ENCODE peak calls at places on chromosomes 13 and 19, in four cellular contexts. U is HT-29, P is hippocampal formation, I is T-helper 17 cell. R is an unnamed sample.

GRCh38 chr19:48607359-48607755 is 815 bp downstream of the SPACA4 start:
- DNase-seq in I (no peak), U (no peak), P (no peak), R (no peak)

GRCh38 chr19:33440682-33441081 is 67.2 kb downstream of the CEBPG start:
- DNase-seq in P (no peak), U (no peak), I (no peak), R (no peak)

GRCh38 chr19:29724102-29724641 is 9.1 kb upstream of the C19orf12 start:
- DNase-seq in I (no peak), P (no peak), U (no peak), R (peak; percentile 27)

GRCh38 chr19:23002690-23003422 is at the start of gene ZNF728:
- DNase-seq in I (no peak), U (no peak), P (peak; percentile 0), R (no peak)

GRCh38 chr19:41265376-41266153 is 1.4 kb downstream of the HNRNPUL1 start:
- DNase-seq in P (no peak), I (no peak), U (peak; percentile 69), R (peak; percentile 61)

GRCh38 chr19:37655689-37656491 is 625 bp upstream of the ZFP30 start:
- DNase-seq in P (peak; percentile 82), I (peak; percentile 67), U (no peak), R (peak; percentile 98)

GRCh38 chr13:30002577-30002976 is 152.2 kb upstream of the UBL3 start:
- DNase-seq in I (no peak), U (no peak), P (no peak), R (peak; percentile 11)

GRCh38 chr13:113110048-113110851 is 4.7 kb downstream of the F7 start:
- DNase-seq in I (peak; percentile 10), U (no peak), P (no peak), R (peak; percentile 16)

GRCh38 chr13:102317593-102317992 is 84.3 kb downstream of the FGF14 start:
- DNase-seq in U (no peak), P (no peak), I (no peak), R (no peak)